ENCODE peak calls at places on chromosomes 11 and 22, in four cellular contexts. S is K562, H is HepG2, Y is GM12878. N is an unnamed sample.

GRCh38 chr11:111925953-111926352 is 7.2 kb downstream of the C11orf52 start:
- DNase-seq in S (no peak), Y (no peak), H (no peak), N (no peak)

GRCh38 chr22:44620129-44620840 is 81.7 kb upstream of the PRR5 start:
- DNase-seq in Y (no peak), H (peak), S (peak), N (no peak)

GRCh38 chr11:826836-827145 is 928 bp upstream of the CRACR2B start:
- DNase-seq in S (peak), H (no peak), Y (no peak), N (no peak)

GRCh38 chr11:75429902-75430691 is 2.9 kb downstream of the KLHL35 start:
- DNase-seq in H (no peak), S (no peak), Y (no peak), N (no peak)

GRCh38 chr11:128796275-128796674 is 70.8 kb downstream of the KCNJ1 start:
- DNase-seq in S (no peak), H (no peak), Y (peak), N (no peak)

GRCh38 chr11:7668911-7669310 is 4.4 kb downstream of the CYB5R2 start:
- DNase-seq in H (no peak), Y (no peak), S (no peak), N (no peak)

GRCh38 chr11:125679397-125679796 is 1.2 kb downstream of the ACRV1 start:
- DNase-seq in Y (no peak), H (no peak), S (no peak), N (no peak)

GRCh38 chr11:57460017-57460755 is at the start of gene RTN4RL2:
- DNase-seq in S (peak), Y (no peak), H (peak), N (peak)

GRCh38 chr11:17293308-17293707 is 16.8 kb downstream of the NUCB2 start:
- DNase-seq in S (no peak), H (no peak), Y (no peak), N (no peak)

GRCh38 chr11:121578216-121579063 is 125.7 kb upstream of the SORL1-AS1 start:
- DNase-seq in H (no peak), S (no peak), Y (no peak), N (no peak)

GRCh38 chr11:57428643-57429042 is 1.7 kb upstream of the SLC43A3 start:
- DNase-seq in S (no peak), H (no peak), Y (no peak), N (no peak)

GRCh38 chr11:7520981-7521487 is 7.2 kb downstream of the PPFIBP2 start:
- DNase-seq in H (no peak), Y (no peak), S (no peak), N (no peak)

GRCh38 chr22:43109921-43110443 is 568 bp upstream of the BIK start:
- DNase-seq in Y (no peak), H (no peak), S (no peak), N (no peak)

GRCh38 chr11:104764718-104765045 is 133.6 kb downstream of the CASP12 start:
- DNase-seq in H (no peak), S (no peak), Y (no peak), N (no peak)

GRCh38 chr11:94895451-94895850 is 77.9 kb downstream of the CWC15 start:
- DNase-seq in Y (no peak), H (no peak), S (no peak), N (no peak)

GRCh38 chr22:37965940-37966664 is 12.6 kb downstream of the POLR2F start:
- DNase-seq in S (no peak), Y (no peak), H (peak), N (no peak)

GRCh38 chr11:2520736-2521035 is 75.9 kb downstream of the KCNQ1 start:
- DNase-seq in S (no peak), Y (no peak), H (no peak), N (no peak)

GRCh38 chr11:120186408-120186798 is 24.4 kb upstream of the OAF start:
- DNase-seq in S (no peak), H (no peak), Y (no peak), N (no peak)

GRCh38 chr11:124717421-124717785 is 22.3 kb upstream of the NRGN start:
- DNase-seq in H (no peak), Y (no peak), S (no peak), N (no peak)

GRCh38 chr11:117223741-117224685 is 7.9 kb downstream of the PCSK7 start:
- DNase-seq in H (no peak), S (peak), Y (no peak), N (no peak)

GRCh38 chr11:125941606-125942275 is 4.1 kb upstream of the VSIG10L2 start:
- DNase-seq in S (peak), H (peak), Y (no peak), N (peak)

GRCh38 chr22:30212996-30213441 is 33.5 kb downstream of the LIF start:
- DNase-seq in Y (no peak), S (no peak), H (no peak), N (no peak)

GRCh38 chr11:34624069-34624468 is 3.2 kb downstream of the EHF start:
- DNase-seq in H (no peak), S (no peak), Y (peak), N (no peak)

GRCh38 chr11:17876827-17877226 is 136.0 kb downstream of the SERGEF start:
- DNase-seq in H (no peak), S (no peak), Y (no peak), N (no peak)

GRCh38 chr11:92131289-92131890 is 93.2 kb upstream of the FAT3 start:
- DNase-seq in S (no peak), H (no peak), Y (no peak), N (no peak)

GRCh38 chr22:38069372-38070249 is 12.4 kb downstream of the PICK1 start:
- DNase-seq in Y (no peak), S (peak), H (no peak), N (no peak)

GRCh38 chr11:119422505-119423416 is at the start of gene THY1:
- DNase-seq in S (no peak), Y (no peak), H (no peak), N (no peak)

GRCh38 chr11:122209619-122210377 is 93.8 kb upstream of the BLID start:
- DNase-seq in S (no peak), Y (no peak), H (no peak), N (no peak)

DNA sequence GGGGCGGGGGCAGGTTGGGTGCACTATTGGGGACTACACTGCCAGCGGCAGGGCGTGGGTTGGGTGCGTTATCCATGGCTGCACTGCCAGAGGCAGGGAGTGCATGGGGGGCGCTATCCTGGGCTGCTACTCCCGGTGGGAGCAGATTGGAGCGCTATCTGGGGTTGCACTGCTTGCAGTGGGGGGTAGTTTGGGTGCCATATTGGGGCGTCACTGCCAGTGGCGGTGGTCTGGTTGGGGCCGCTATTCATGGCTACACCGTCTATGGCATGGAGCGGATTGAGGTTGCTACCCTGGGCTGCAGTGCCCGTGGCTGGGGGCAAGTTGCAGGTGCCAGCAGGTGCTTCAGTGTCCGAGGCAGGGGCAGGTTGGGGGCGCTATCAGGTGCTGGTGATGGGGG is 36.2 kb downstream of the C22orf42 start:
- DNase-seq in H (no peak), S (no peak), Y (no peak), N (no peak)
- TF ChIP-seq SP1 in H (no peak), S (no peak), Y (no peak), N (no peak)

DNA sequence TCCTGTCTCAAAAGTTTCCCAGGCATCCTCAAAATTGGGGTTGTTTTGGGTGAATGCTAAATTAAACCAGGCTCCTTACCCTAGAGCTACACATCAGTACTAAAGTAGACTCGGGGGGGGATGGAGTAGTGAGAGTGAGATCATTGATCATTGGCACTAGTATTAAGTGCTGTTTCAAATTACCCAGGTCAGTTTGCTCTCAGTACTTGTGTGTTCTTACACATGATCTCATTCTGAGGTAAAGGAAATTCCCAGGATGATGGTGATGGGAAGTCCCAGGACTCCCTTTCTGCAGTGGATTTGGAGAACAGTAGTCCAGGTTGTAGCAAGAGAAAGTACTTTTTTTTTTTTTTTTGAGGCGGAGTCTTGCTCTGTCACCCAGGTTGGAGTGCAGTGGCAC is 12.5 kb downstream of the RBM4 start:
- DNase-seq in H (no peak), Y (no peak), S (no peak), N (no peak)
- TF ChIP-seq FOXK2 in H (no peak), Y (no peak), S (no peak), N (no peak)

GRCh38 chr11:45322111-45322705 is 36.1 kb upstream of the SYT13 start:
- DNase-seq in Y (no peak), H (no peak), S (no peak), N (no peak)

GRCh38 chr11:45321669-45322068 is 35.5 kb upstream of the SYT13 start:
- DNase-seq in Y (no peak), H (no peak), S (no peak), N (no peak)

GRCh38 chr11:45319077-45319476 is 32.9 kb upstream of the SYT13 start:
- DNase-seq in Y (no peak), S (no peak), H (no peak), N (no peak)

GRCh38 chr11:45321031-45321595 is 35.0 kb upstream of the SYT13 start:
- DNase-seq in Y (no peak), H (no peak), S (no peak), N (no peak)

GRCh38 chr11:45320366-45320765 is 34.2 kb upstream of the SYT13 start:
- DNase-seq in Y (no peak), H (no peak), S (no peak), N (no peak)
- TF ChIP-seq SP1 in Y (no peak), H (no peak), S (no peak), N (no peak)

DNA sequence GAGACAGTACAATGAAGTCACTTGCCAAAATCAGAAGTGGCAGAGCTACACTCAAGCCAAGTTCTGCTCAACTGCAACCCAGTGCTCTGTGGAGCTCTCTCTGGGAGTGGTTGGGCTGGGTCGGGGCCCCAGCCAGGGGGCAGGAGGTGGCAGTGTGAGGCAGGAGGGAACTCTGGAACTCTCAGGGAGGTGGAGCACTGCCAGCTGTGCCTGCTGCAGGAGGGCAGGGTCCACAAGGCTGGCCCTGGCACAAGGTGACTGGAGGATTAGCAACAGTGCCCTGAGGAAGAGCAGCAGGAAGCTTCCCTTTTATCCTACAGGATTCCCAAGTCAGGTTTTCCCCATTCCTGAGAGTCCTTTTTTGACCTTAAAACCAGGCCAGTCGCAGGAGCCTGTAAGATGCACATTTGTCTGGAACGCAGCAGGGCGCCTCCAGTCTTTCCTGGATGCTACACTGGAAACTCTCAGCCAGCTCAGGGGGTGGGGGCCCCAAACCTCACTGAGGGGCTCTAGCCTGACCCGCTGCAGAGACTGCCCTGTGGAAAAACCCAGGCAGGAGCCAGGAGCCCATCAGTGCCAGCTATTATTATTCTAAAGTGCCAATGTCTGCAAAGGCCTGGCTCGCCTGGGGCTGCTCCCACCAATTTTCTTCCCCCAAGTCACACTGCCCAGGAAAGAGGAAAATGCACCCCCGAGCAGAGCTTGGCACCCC is 31.8 kb downstream of the DKK3 start:
- DNase-seq in H (no peak), S (no peak), Y (no peak), N (no peak)
- TF ChIP-seq FOXK2 in H (no peak), S (no peak), Y (no peak), N (no peak)

GRCh38 chr11:36155301-36155700 is 133.9 kb downstream of the COMMD9 start:
- DNase-seq in H (no peak), S (no peak), Y (no peak), N (no peak)
- TF ChIP-seq SP1 in H (no peak), S (no peak), Y (no peak), N (no peak)

DNA sequence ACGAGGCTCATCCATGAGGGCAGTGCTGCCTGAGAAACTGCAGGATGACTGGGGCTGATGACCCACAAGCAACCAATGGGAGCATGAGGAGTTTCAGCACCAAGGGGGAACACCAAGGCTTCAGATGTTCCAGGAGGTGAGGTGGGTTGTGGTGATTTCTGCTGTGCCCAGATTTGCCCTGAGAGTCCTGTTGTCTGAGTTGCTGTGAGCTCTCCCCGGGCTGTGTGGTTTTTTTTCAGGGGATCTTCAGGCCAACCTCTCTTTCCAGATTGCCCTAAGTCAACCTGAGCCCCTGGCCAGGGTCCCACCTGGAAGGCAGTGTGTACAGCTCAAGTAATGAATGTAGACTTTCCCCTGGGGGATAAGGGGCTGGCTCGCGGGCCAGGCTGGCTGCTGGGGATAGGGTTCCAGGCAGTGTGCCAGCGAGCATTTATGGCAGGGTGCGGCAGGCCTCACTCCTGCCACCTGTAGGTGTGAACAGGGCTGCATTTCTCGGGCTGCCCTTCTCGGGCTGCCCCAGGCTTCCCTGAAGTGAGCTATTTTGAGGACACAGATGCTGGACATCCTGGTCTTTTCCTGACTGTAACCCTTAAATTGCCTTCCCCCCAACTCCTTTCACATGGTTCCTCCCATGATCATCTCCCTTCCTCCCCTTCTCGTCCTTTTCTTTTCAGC is 9.8 kb downstream of the SLC22A6 start:
- DNase-seq in H (peak), S (peak), Y (no peak), N (peak)
- TF ChIP-seq FOXK2 in H (no peak), S (no peak), Y (no peak), N (no peak)